ENCODE peak calls at places on chromosomes 16 and 17, in six cellular contexts. M is OCI-LY7, P is A549, N is neuronal stem cell, D is PC-3, Y is H1. U is an unnamed sample. For H3K9me3, the result is how much of the 10 kb centered on the place peaks cover.

GRCh38 chr16:23597003-23597756 is 1.1 kb upstream of the NDUFAB1 start:
- DNase-seq in M (peak), Y (peak), N (no peak), P (peak), D (peak), U (no peak)

GRCh38 chr16:22671301-22672076 is 142.5 kb upstream of the HS3ST2 start:
- DNase-seq in D (peak), N (no peak), M (no peak), P (no peak), Y (peak), U (no peak)

GRCh38 chr16:1723450-1724147 is 17.6 kb downstream of the MAPK8IP3 start:
- DNase-seq in D (peak), N (no peak), Y (peak), P (peak), M (peak), U (no peak)

GRCh38 chr17:79617304-79617703 is 6.5 kb upstream of the RBFOX3 start:
- DNase-seq in M (no peak), P (no peak), Y (no peak), N (no peak), D (no peak), U (no peak)

GRCh38 chr16:27253526-27253930 is 15.0 kb downstream of the NSMCE1 start:
- DNase-seq in N (no peak), Y (no peak), P (peak), M (no peak), D (peak), U (peak)

GRCh38 chr17:75088902-75089417 is 1.2 kb downstream of the SLC16A5 start:
- DNase-seq in D (peak), M (no peak), Y (no peak), P (peak), N (no peak), U (no peak)

GRCh38 chr17:57357392-57357784 is 101.1 kb downstream of the MSI2 start:
- DNase-seq in D (peak), M (peak), Y (no peak), P (no peak), N (no peak), U (peak)

GRCh38 chr16:49250689-49251088 is 30.9 kb downstream of the CBLN1 start:
- DNase-seq in N (no peak), D (no peak), P (no peak), Y (no peak), M (no peak), U (no peak)

GRCh38 chr16:71637398-71637797 is 11.4 kb downstream of the MARVELD3 start:
- DNase-seq in N (no peak), D (no peak), Y (no peak), P (no peak), M (no peak), U (peak)

GRCh38 chr17:56994009-56994792 is 16.3 kb downstream of the SCPEP1 start:
- DNase-seq in M (no peak), N (no peak), D (peak), P (no peak), Y (no peak), U (peak)

GRCh38 chr16:88853336-88853941 is 3.3 kb downstream of the GALNS start:
- DNase-seq in D (no peak), P (no peak), Y (no peak), M (no peak), N (no peak), U (no peak)

GRCh38 chr17:49890077-49890821 is 42.4 kb upstream of the TAC4 start:
- DNase-seq in P (no peak), N (no peak), Y (peak), M (no peak), D (no peak), U (no peak)

GRCh38 chr17:63707151-63707550 is 7.2 kb upstream of the LIMD2 start:
- DNase-seq in M (no peak), D (no peak), P (no peak), N (no peak), Y (no peak), U (no peak)

GRCh38 chr16:10245002-10245401 is 62.8 kb upstream of the GRIN2A start:
- DNase-seq in Y (no peak), D (no peak), N (no peak), M (no peak), P (no peak), U (no peak)

GRCh38 chr17:30199600-30199999 is 35.9 kb downstream of the SLC6A4 start:
- DNase-seq in D (no peak), P (no peak), Y (no peak), N (no peak), M (no peak), U (no peak)

GRCh38 chr17:48456584-48456983 is 26.6 kb upstream of the SKAP1 start:
- DNase-seq in P (no peak), M (no peak), Y (no peak), D (peak), N (no peak), U (no peak)

GRCh38 chr16:28984619-28985135 is at the start of gene LAT:
- DNase-seq in D (no peak), M (peak), N (no peak), Y (no peak), P (no peak), U (no peak)

GRCh38 chr16:67248401-67249177 is at the start of gene SLC9A5:
- DNase-seq in M (peak), Y (peak), N (no peak), D (no peak), P (no peak), U (no peak)

GRCh38 chr16:48524348-48525200 is 85.4 kb downstream of the N4BP1 start:
- DNase-seq in P (no peak), N (no peak), D (peak), M (no peak), Y (no peak), U (no peak)

GRCh38 chr16:71893888-71894228 is 1.5 kb upstream of the IST1 start:
- DNase-seq in M (no peak), Y (no peak), N (no peak), P (no peak), D (no peak), U (no peak)

GRCh38 chr16:2827481-2827790 is 2.7 kb upstream of the ZG16B start:
- DNase-seq in P (no peak), D (no peak), Y (no peak), N (no peak), M (no peak), U (no peak)

GRCh38 chr17:15213381-15214087 is 51.6 kb downstream of the PMP22 start:
- DNase-seq in M (peak), D (peak), Y (no peak), P (no peak), N (peak), U (no peak)

GRCh38 chr16:66342294-66342900 is 24.1 kb upstream of the CDH5 start:
- DNase-seq in N (peak), D (peak), P (peak), Y (peak), M (peak), U (no peak)

GRCh38 chr17:2398655-2399571 is 1.9 kb downstream of the MNT start:
- DNase-seq in P (peak), N (peak), M (peak), Y (peak), D (peak), U (peak)

GRCh38 chr16:68452176-68452575 is 3.9 kb upstream of the SMPD3 start:
- DNase-seq in Y (no peak), D (peak), N (no peak), M (no peak), P (no peak), U (no peak)

GRCh38 chr17:35242158-35242804 is 591 bp upstream of the SLFN5 start:
- DNase-seq in N (peak), D (peak), M (peak), Y (peak), P (peak), U (peak)

GRCh38 chr17:76597156-76598003 is 11.7 kb upstream of the ST6GALNAC2 start:
- DNase-seq in D (peak), N (no peak), Y (no peak), P (no peak), M (peak), U (no peak)

GRCh38 chr17:43713494-43714162 is 45.0 kb downstream of the SOST start:
- DNase-seq in Y (peak), M (no peak), N (no peak), D (peak), P (peak), U (no peak)

GRCh38 chr16:27566417-27566816 is 16.5 kb downstream of the KATNIP start:
- DNase-seq in P (no peak), D (no peak), Y (no peak), N (no peak), M (no peak), U (no peak)

GRCh38 chr16:21156767-21157467 is 1.6 kb upstream of the LDAF1 start:
- DNase-seq in Y (peak), N (peak), P (peak), M (peak), D (peak), U (peak)

GRCh38 chr17:71142333-71142732 is 973.0 kb downstream of the KCNJ2 start:
- DNase-seq in P (no peak), Y (no peak), M (no peak), D (no peak), N (no peak), U (peak)

GRCh38 chr16:75464130-75464918 is at the start of gene TMEM170A:
- DNase-seq in D (peak), P (peak), N (peak), M (peak), Y (peak), U (peak)

GRCh38 chr16:85798283-85798776 is 1.0 kb downstream of the EMC8 start:
- DNase-seq in P (peak), D (no peak), N (no peak), M (no peak), Y (no peak), U (peak)

GRCh38 chr16:89241187-89242003 is 23.9 kb downstream of the ZNF778 start:
- DNase-seq in P (peak), M (peak), N (peak), Y (peak), D (peak), U (peak)

GRCh38 chr17:49913226-49914095 is 55.5 kb upstream of the DLX4 start:
- DNase-seq in M (no peak), P (peak), D (peak), Y (no peak), N (no peak), U (peak)

GRCh38 chr16:54118846-54119245 is 167.7 kb downstream of the IRX3 start:
- DNase-seq in P (no peak), D (no peak), N (no peak), M (no peak), Y (no peak), U (peak)
- H3K4me2 ChIP-seq in P (no peak), D (no peak), N (no peak), M (no peak), Y (no peak), U (no peak)

GRCh38 chr17:31649302-31649701 is 209.7 kb downstream of the COPRS start:
- DNase-seq in M (no peak), D (no peak), P (no peak), Y (no peak), N (no peak), U (no peak)

GRCh38 chr17:31646642-31647041 is 212.4 kb downstream of the COPRS start:
- DNase-seq in M (no peak), N (no peak), Y (no peak), P (no peak), D (no peak), U (no peak)

GRCh38 chr17:31650756-31651520 is 208.1 kb downstream of the COPRS start:
- DNase-seq in P (no peak), N (no peak), D (no peak), Y (no peak), M (no peak), U (no peak)

DNA sequence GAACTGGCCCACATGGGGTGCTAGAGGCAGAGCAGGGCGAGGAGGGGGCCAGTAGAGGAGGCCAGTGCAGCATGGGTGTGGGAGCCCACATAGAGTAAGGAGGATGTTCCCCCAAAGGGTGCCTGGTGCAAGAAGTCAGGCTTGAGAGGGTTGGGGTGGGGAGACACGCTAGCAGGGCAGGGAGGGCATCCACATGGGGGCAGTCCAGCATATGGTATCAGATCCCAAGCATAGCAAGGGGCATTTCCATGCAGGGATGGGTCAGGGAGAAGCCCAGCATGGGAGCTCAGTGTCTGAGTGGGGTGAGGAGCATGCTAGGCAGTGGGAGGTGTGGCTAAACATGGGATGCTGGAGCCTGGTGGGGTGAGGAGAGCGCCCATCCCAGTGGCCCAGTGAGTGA is 213.7 kb downstream of the COPRS start:
- DNase-seq in Y (no peak), N (no peak), D (no peak), P (no peak), M (no peak), U (no peak)
- H3K9me3 ChIP-seq in Y (under half), N (under half), D (under half), P (under half), M (under half), U (under half)

DNA sequence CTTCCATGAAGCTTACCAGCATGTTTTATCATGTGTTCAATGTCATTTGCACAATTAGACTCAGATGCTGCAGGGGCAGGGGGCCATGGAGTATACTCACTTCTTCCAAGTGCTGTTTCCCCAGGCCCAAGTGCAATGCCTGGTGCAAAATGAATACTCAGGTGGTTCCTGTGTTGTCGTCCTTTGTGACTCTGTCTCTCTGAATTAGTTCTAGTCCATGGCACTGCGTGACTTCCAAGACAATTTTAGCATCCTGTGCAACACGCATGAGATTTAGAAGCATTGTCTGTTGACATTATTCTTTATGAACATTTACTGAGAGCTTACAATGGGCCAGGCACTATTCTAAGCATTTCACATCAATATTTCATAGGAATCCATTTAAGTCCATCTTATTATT is 769.7 kb upstream of the RBFOX1 start:
- DNase-seq in P (no peak), Y (no peak), M (no peak), N (no peak), D (no peak), U (no peak)
- H3K4me2 ChIP-seq in P (no peak), Y (no peak), M (no peak), N (no peak), D (no peak), U (no peak)

GRCh38 chr16:35525979-35526590 is 2066.7 kb downstream of the TP53TG3F start:
- DNase-seq in N (no peak), P (no peak), M (no peak), Y (no peak), D (no peak), U (no peak)

DNA sequence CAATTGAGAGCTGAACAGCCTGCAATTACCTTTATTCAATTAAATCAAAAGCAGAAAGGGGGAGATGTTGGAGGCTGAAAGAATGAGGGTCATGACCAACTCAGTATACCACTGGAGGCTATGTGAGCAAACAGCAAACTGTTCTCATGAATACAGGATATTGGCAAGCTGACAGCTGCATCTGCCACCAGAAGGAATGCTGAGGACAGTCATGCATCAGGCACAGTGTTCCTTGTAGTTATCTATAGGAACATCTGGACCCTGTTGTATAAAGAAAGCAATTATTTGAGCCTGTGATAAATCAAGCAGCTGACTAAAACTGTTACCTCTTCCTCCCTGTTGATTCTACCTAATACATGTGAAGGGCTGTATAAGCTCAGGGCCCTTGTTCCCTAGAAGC is 2064.6 kb downstream of the TP53TG3F start:
- DNase-seq in D (no peak), P (no peak), M (no peak), N (no peak), Y (no peak), U (no peak)
- H3K9me3 ChIP-seq in D (under half), P (under half), M (under half), N (under half), Y (half or more), U (under half)

GRCh38 chr17:14067347-14067746 is 2.0 kb upstream of the COX10 start:
- DNase-seq in P (no peak), D (peak), N (no peak), Y (no peak), M (no peak), U (no peak)
- H3K4me2 ChIP-seq in P (no peak), D (peak), N (no peak), Y (no peak), M (no peak), U (no peak)

DNA sequence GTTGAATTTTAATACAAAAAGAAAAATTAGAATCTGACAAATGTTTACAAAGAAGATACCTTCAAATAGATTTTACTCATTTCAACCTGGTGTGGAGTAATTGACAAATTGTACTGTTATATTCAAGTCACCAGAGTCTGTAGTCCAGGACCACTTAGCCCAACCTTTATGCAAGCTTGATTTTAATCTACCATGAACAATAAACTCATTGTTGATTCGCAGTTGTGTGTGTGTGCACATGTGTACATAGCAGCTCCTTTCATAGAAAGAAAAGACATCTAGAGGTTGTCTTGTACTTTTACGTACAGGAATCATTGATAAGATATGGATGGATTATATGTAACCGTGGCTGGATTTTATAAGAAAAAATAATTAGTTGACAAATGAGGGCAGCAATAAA is 20.7 kb upstream of the LRRC37A start:
- DNase-seq in N (no peak), M (no peak), P (no peak), D (no peak), Y (peak), U (no peak)
- H3K9me3 ChIP-seq in N (under half), M (under half), P (under half), D (under half), Y (under half), U (under half)